ENCODE peak calls at places on chromosomes 5 and 9, in nine cellular contexts. H, S, D, G, Y, C, A, K and P are unnamed samples.

GRCh38 chr9:36487482-36488321 is 85.0 kb upstream of the MELK start:
- DNase-seq in A (peak; percentile 92), D (peak; percentile 86), K (peak; percentile 94), C (peak; percentile 95), Y (peak; percentile 93), H (peak; percentile 87), G (peak; percentile 63), S (peak; percentile 98), P (peak; percentile 80)

GRCh38 chr5:78626009-78626571 is 22.5 kb downstream of the LHFPL2 start:
- DNase-seq in S (peak; percentile 72), G (no peak), D (no peak), H (peak; percentile 62), Y (no peak), A (peak; percentile 75), K (no peak), C (no peak), P (no peak)

GRCh38 chr5:61966991-61967390 is 339.0 kb upstream of the KIF2A start:
- DNase-seq in D (no peak), G (no peak), A (no peak), H (no peak), C (peak; percentile 91), K (no peak), Y (no peak), S (peak; percentile 14), P (no peak)

GRCh38 chr9:107540167-107540566 is 50.6 kb upstream of the KLF4 start:
- DNase-seq in D (no peak), C (no peak), A (peak; percentile 9), G (no peak), S (peak; percentile 23), K (no peak), H (no peak), Y (no peak), P (no peak)

GRCh38 chr5:126471875-126472537 is 48.8 kb downstream of the GRAMD2B start:
- DNase-seq in S (peak; percentile 85), D (no peak), A (peak; percentile 77), C (no peak), H (no peak), Y (peak; percentile 87), K (no peak), G (no peak), P (peak; percentile 66)

GRCh38 chr5:42517164-42517563 is 93.9 kb downstream of the GHR start:
- DNase-seq in G (no peak), S (no peak), Y (no peak), D (no peak), K (no peak), H (no peak), C (no peak), A (no peak), P (no peak)

GRCh38 chr5:91332267-91333044 is 50.7 kb downstream of the ARRDC3 start:
- DNase-seq in K (no peak), Y (peak; percentile 72), C (peak; percentile 87), G (peak; percentile 64), A (peak; percentile 52), D (no peak), H (no peak), S (peak; percentile 83), P (no peak)

GRCh38 chr9:37374892-37375291 is 47.6 kb upstream of the GRHPR start:
- DNase-seq in D (no peak), K (no peak), A (no peak), H (no peak), S (no peak), G (no peak), C (no peak), Y (no peak), P (no peak)

GRCh38 chr9:78707481-78707977 is 410.6 kb downstream of the PSAT1 start:
- DNase-seq in Y (peak; percentile 84), C (no peak), K (no peak), G (no peak), A (peak; percentile 30), S (peak; percentile 61), D (no peak), H (no peak), P (no peak)
- H3K4me3 ChIP-seq in Y (no peak overlapping the region), C (no peak overlapping the region), K (no peak overlapping the region), G (no peak overlapping the region), A (no peak overlapping the region), S (no peak overlapping the region), D (no peak overlapping the region), H (no peak overlapping the region), P (no peak overlapping the region)

GRCh38 chr9:68482548-68482947 is 58.1 kb downstream of the TMEM252 start:
- DNase-seq in D (no peak), S (no peak), C (no peak), H (no peak), A (no peak), Y (no peak), K (no peak), G (no peak), P (no peak)

GRCh38 chr9:68476889-68477288 is 63.8 kb downstream of the TMEM252 start:
- DNase-seq in G (no peak), S (no peak), Y (no peak), K (no peak), H (peak; percentile 70), A (no peak), D (no peak), C (no peak), P (no peak)

DNA sequence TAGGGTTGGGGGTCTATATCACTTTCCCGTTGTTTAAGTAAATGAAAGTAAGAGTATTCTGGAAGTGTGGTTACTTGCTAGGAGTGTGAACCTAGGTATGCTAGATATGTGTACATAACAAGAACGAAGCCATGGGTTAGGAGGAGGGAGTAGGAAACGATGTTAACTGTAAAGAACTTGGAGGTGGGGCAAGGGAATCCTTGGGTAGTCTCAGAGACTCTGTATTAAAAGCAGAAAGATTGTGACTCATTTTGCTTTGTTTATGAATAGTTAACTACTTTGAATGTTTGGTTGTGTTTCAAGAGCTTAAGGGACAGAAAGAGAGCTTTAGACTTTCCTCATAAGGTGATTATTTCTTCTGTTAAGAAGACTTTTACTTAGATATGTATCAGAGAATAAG is 59.9 kb downstream of the TMEM252 start:
- DNase-seq in G (no peak), S (peak; percentile 34), H (no peak), C (no peak), D (no peak), K (no peak), A (peak; percentile 42), Y (no peak), P (no peak)
- H3K4me3 ChIP-seq in G (no peak overlapping the region), S (no peak overlapping the region), H (no peak overlapping the region), C (no peak overlapping the region), D (no peak overlapping the region), K (no peak overlapping the region), A (no peak overlapping the region), Y (no peak overlapping the region), P (no peak overlapping the region)

DNA sequence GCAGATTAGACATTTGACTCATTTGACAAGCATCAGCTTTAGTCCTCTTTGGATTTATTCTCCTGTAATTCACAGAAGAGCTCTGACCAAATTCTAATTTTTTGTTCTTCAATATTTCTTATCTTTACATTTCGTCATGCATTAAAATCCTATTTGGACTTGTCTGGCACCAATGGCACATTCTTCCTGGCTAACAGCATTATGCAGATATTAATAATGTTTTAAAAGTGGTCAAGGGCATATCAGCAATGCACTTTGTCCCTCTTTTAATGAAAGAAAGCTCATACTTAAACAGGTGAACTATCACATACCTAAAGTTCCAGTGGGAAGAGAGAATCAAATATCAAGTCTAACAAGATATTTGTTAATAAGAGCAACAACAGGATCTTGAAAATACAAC is 270.4 kb downstream of the ARL15 start:
- DNase-seq in D (no peak), H (no peak), Y (no peak), K (no peak), C (no peak), G (no peak), A (no peak), S (no peak), P (no peak)
- H3K4me3 ChIP-seq in D (no peak overlapping the region), H (no peak overlapping the region), Y (no peak overlapping the region), K (no peak overlapping the region), C (no peak overlapping the region), G (no peak overlapping the region), A (no peak overlapping the region), S (no peak overlapping the region), P (no peak overlapping the region)

GRCh38 chr5:100902406-100903035 is 561 bp downstream of the ST8SIA4 start:
- DNase-seq in S (peak; percentile 13), Y (peak; percentile 48), H (no peak), K (no peak), A (peak; percentile 31), D (no peak), C (peak; percentile 62), G (no peak), P (no peak)
- H3K4me3 ChIP-seq in S (peak overlapping the region; percentile 36), Y (peak overlapping the region; percentile 69), H (peak overlapping the region; percentile 30), K (peak overlapping the region; percentile 66), A (peak overlapping the region; percentile 12), D (peak overlapping the region; percentile 50), C (peak overlapping the region; percentile 55), G (peak overlapping the region; percentile 63), P (peak overlapping the region; percentile 65)

DNA sequence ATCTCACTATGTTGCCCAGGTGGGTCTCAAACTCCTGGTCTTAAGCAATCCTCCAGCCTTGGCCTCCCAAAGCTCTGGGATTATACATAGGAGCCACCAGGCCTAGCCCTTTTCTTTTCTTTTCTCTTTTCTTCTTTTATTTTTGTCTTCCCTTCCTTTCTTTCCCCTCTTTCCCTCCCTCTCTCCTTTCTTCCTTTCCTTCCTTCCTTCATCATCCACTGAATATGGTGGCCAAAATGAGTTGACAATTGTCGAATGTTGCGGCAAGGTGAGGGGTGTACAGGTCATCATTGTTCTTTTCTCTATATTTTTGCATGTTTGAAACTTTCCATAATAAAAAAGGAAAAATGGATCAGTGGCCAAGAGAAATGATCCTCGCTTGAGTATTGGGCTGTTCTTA is 32.1 kb upstream of the BASP1 start:
- DNase-seq in H (no peak), D (no peak), C (no peak), S (no peak), K (no peak), Y (no peak), A (no peak), G (no peak), P (no peak)
- H3K4me3 ChIP-seq in H (no peak overlapping the region), D (no peak overlapping the region), C (no peak overlapping the region), S (no peak overlapping the region), K (no peak overlapping the region), Y (no peak overlapping the region), A (no peak overlapping the region), G (no peak overlapping the region), P (no peak overlapping the region)

GRCh38 chr9:136103651-136104487 is 8.8 kb upstream of the NACC2 start:
- DNase-seq in H (no peak), Y (no peak), D (no peak), A (no peak), S (no peak), C (no peak), K (no peak), G (no peak), P (no peak)
- H3K4me3 ChIP-seq in H (no peak overlapping the region), Y (no peak overlapping the region), D (no peak overlapping the region), A (no peak overlapping the region), S (no peak overlapping the region), C (no peak overlapping the region), K (no peak overlapping the region), G (no peak overlapping the region), P (no peak overlapping the region)

GRCh38 chr9:16639644-16640043 is 230.8 kb downstream of the BNC2 start:
- DNase-seq in Y (no peak), C (no peak), A (no peak), S (no peak), D (no peak), G (no peak), H (no peak), K (no peak), P (no peak)
- H3K4me3 ChIP-seq in Y (no peak overlapping the region), C (no peak overlapping the region), A (no peak overlapping the region), S (no peak overlapping the region), D (no peak overlapping the region), G (no peak overlapping the region), H (no peak overlapping the region), K (no peak overlapping the region), P (no peak overlapping the region)